ENCODE peak calls at places on chromosome 19, in four cellular contexts. One of them, this sample, is unnamed. For H3K9me3, the result is how much of the 10 kb centered on the place peaks cover.

GRCh38 chr19:19615086-19615485 is 3.4 kb downstream of the PBX4 start:
- DNase-seq in fibroblast of lung: peak
- DNase-seq in tibial nerve: no peak
- DNase-seq in RWPE2: no peak
- DNase-seq in this sample: no peak

GRCh38 chr19:33499248-33499647 is 22.3 kb downstream of the PEPD start:
- DNase-seq in fibroblast of lung: no peak
- DNase-seq in tibial nerve: no peak
- DNase-seq in RWPE2: peak
- DNase-seq in this sample: no peak

GRCh38 chr19:48975947-48976847 is 11.1 kb downstream of the FTL start:
- DNase-seq in tibial nerve: no peak
- DNase-seq in RWPE2: no peak
- DNase-seq in fibroblast of lung: no peak
- DNase-seq in this sample: no peak

GRCh38 chr19:37691881-37692504 is 27.6 kb downstream of the ZNF607 start:
- DNase-seq in tibial nerve: peak
- DNase-seq in RWPE2: peak
- DNase-seq in fibroblast of lung: peak
- DNase-seq in this sample: peak

GRCh38 chr19:51124729-51125128 is at the start of gene SIGLEC9:
- DNase-seq in tibial nerve: no peak
- DNase-seq in fibroblast of lung: no peak
- DNase-seq in RWPE2: no peak
- DNase-seq in this sample: no peak

GRCh38 chr19:34404109-34404909 is at the start of gene PDCD2L:
- DNase-seq in tibial nerve: peak
- DNase-seq in fibroblast of lung: peak
- DNase-seq in RWPE2: peak
- DNase-seq in this sample: peak

GRCh38 chr19:46384396-46384795 is 29.0 kb downstream of the CCDC8 start:
- DNase-seq in tibial nerve: no peak
- DNase-seq in fibroblast of lung: no peak
- DNase-seq in RWPE2: peak
- DNase-seq in this sample: no peak

GRCh38 chr19:13833330-13834265 is 38.4 kb downstream of the ZSWIM4 start:
- DNase-seq in fibroblast of lung: peak
- DNase-seq in tibial nerve: peak
- DNase-seq in RWPE2: peak
- DNase-seq in this sample: peak

GRCh38 chr19:4829001-4829712 is 2.4 kb downstream of the TICAM1 start:
- DNase-seq in RWPE2: no peak
- DNase-seq in fibroblast of lung: no peak
- DNase-seq in tibial nerve: no peak
- DNase-seq in this sample: no peak

GRCh38 chr19:3575260-3575741 is 2.6 kb downstream of the HMG20B start:
- DNase-seq in tibial nerve: no peak
- DNase-seq in RWPE2: no peak
- DNase-seq in fibroblast of lung: no peak
- DNase-seq in this sample: no peak

GRCh38 chr19:17841810-17842662 is 5.7 kb downstream of the JAK3 start:
- DNase-seq in fibroblast of lung: peak
- DNase-seq in tibial nerve: peak
- DNase-seq in RWPE2: peak
- DNase-seq in this sample: peak

GRCh38 chr19:5253403-5254110 is 87.1 kb downstream of the PTPRS start:
- DNase-seq in RWPE2: no peak
- DNase-seq in tibial nerve: no peak
- DNase-seq in fibroblast of lung: peak
- DNase-seq in this sample: no peak

GRCh38 chr19:24033308-24033961 is 53.6 kb upstream of the ZNF254 start:
- DNase-seq in RWPE2: peak
- DNase-seq in fibroblast of lung: peak
- DNase-seq in tibial nerve: peak
- DNase-seq in this sample: peak

GRCh38 chr19:4380254-4380727 is 20.1 kb downstream of the SH3GL1 start:
- DNase-seq in tibial nerve: no peak
- DNase-seq in fibroblast of lung: no peak
- DNase-seq in RWPE2: peak
- DNase-seq in this sample: peak

DNA sequence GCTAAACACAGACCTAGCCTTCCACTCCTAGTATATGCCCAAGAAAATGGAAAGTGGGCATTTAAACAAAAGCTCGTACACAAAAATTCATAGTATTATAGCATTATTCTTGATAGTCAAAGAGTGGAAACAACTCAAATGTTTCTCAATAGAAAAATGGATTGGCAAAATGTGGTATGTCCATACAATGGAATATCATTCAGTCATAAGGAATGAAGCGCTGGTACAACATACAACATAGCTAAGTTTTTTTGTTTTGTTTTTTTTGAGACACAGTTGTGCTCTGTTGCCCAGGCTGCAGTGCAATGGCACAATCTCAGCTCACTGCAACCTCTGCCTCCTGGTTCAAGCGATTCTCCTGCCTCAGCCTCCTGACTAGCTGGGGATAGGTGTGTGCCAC is 11.9 kb downstream of the ZNF558 start:
- DNase-seq in RWPE2: no peak
- DNase-seq in fibroblast of lung: no peak
- DNase-seq in tibial nerve: no peak
- DNase-seq in this sample: no peak
- H3K9me3 ChIP-seq in RWPE2: under half
- H3K9me3 ChIP-seq in fibroblast of lung: under half
- H3K9me3 ChIP-seq in tibial nerve: half or more
- H3K9me3 ChIP-seq in this sample: under half

GRCh38 chr19:36363845-36364244 is 15.2 kb downstream of the ZFP14 start:
- DNase-seq in tibial nerve: no peak
- DNase-seq in RWPE2: no peak
- DNase-seq in fibroblast of lung: no peak
- DNase-seq in this sample: no peak
- H3K9me3 ChIP-seq in tibial nerve: under half
- H3K9me3 ChIP-seq in RWPE2: under half
- H3K9me3 ChIP-seq in fibroblast of lung: under half
- H3K9me3 ChIP-seq in this sample: under half

DNA sequence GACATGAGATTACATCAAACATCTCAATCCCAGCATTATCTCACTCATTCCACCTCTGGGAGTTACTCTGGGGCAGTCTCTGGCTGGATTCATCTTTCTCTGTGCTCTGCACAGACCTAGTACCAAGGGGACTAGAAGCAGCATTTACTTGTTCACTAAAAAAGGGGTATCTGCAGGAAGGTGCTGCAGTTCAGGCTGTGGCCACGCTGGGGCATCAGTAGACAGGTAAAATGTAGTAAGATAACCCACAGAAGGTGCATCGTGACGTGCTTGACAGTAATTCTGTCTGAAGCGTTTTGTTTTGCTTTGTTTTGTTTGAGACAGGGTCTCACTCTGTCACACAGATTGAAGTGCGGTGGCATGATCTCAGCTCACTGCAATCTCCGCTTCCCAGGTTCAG is 29.3 kb downstream of the ZNF564 start:
- DNase-seq in tibial nerve: no peak
- DNase-seq in fibroblast of lung: no peak
- DNase-seq in RWPE2: no peak
- DNase-seq in this sample: no peak
- H3K9me3 ChIP-seq in tibial nerve: half or more
- H3K9me3 ChIP-seq in fibroblast of lung: under half
- H3K9me3 ChIP-seq in RWPE2: under half
- H3K9me3 ChIP-seq in this sample: under half

GRCh38 chr19:55613396-55613795 is 7.9 kb downstream of the ZNF865 start:
- DNase-seq in fibroblast of lung: no peak
- DNase-seq in RWPE2: no peak
- DNase-seq in tibial nerve: no peak
- DNase-seq in this sample: no peak
- H3K9me3 ChIP-seq in fibroblast of lung: under half
- H3K9me3 ChIP-seq in RWPE2: under half
- H3K9me3 ChIP-seq in tibial nerve: under half
- H3K9me3 ChIP-seq in this sample: under half

GRCh38 chr19:647566-648284 is 8.0 kb downstream of the FGF22 start:
- DNase-seq in RWPE2: no peak
- DNase-seq in fibroblast of lung: no peak
- DNase-seq in tibial nerve: no peak
- DNase-seq in this sample: no peak
- H3K9me3 ChIP-seq in RWPE2: under half
- H3K9me3 ChIP-seq in fibroblast of lung: under half
- H3K9me3 ChIP-seq in tibial nerve: under half
- H3K9me3 ChIP-seq in this sample: under half

This sample was measured in T-helper 17 cell.